ENCODE peak calls at places on chromosome 1, in eight cellular contexts. Z is cardiac muscle cell; Q is NCI-H526; D is stimulated activated CD8-positive, alpha-beta memory T cell treated with anti-CD3 and anti-CD28 coated beads, Interleukin-4, amount 100 ng/mL, for 24 hours; N is naive thymus-derived CD8-positive, alpha-beta T cell; P is A172; U is amniotic stem cell; I is HFFc6. S is an unnamed sample.

GRCh38 chr1:65146908-65147423 is 1.0 kb upstream of the AK4 start:
- DNase-seq in Z (no peak), Q (no peak), D (no peak), N (no peak), P (no peak), U (no peak), I (no peak), S (no peak)

GRCh38 chr1:184039126-184039525 is 1.6 kb upstream of the COLGALT2 start:
- DNase-seq in Z (no peak), Q (no peak), D (no peak), N (no peak), P (no peak), U (no peak), I (no peak), S (no peak)

GRCh38 chr1:35539824-35540261 is 17.4 kb downstream of the KIAA0319L start:
- DNase-seq in Z (peak), Q (no peak), D (no peak), N (no peak), P (no peak), U (no peak), I (peak), S (no peak)

GRCh38 chr1:29433830-29434229 is 197.5 kb downstream of the PTPRU start:
- DNase-seq in Z (no peak), Q (no peak), D (no peak), N (no peak), P (no peak), U (no peak), I (no peak), S (no peak)

GRCh38 chr1:223331301-223331700 is 32.7 kb downstream of the SUSD4 start:
- DNase-seq in Z (no peak), Q (no peak), D (no peak), N (no peak), P (no peak), U (no peak), I (no peak), S (no peak)

GRCh38 chr1:235722858-235723257 is 73.3 kb upstream of the GNG4 start:
- DNase-seq in Z (no peak), Q (no peak), D (no peak), N (no peak), P (no peak), U (no peak), I (no peak), S (no peak)

GRCh38 chr1:234866007-234866866 is 256.3 kb upstream of the IRF2BP2 start:
- DNase-seq in Z (peak), Q (no peak), D (no peak), N (no peak), P (peak), U (no peak), I (peak), S (no peak)

GRCh38 chr1:192983349-192983980 is 75.7 kb downstream of the UCHL5 start:
- DNase-seq in Z (no peak), Q (no peak), D (no peak), N (no peak), P (no peak), U (no peak), I (no peak), S (peak)

GRCh38 chr1:82542141-82542540 is 741.4 kb downstream of the ADGRL2 start:
- DNase-seq in Z (no peak), Q (no peak), D (no peak), N (no peak), P (no peak), U (no peak), I (no peak), S (no peak)

GRCh38 chr1:165717918-165718515 is 19.7 kb upstream of the ALDH9A1 start:
- DNase-seq in Z (peak), Q (peak), D (no peak), N (no peak), P (peak), U (peak), I (peak), S (no peak)

GRCh38 chr1:185441608-185442007 is 124.6 kb upstream of the IVNS1ABP start:
- DNase-seq in Z (peak), Q (no peak), D (no peak), N (no peak), P (peak), U (peak), I (peak), S (no peak)

GRCh38 chr1:170893655-170894297 is 41.6 kb upstream of the MROH9 start:
- DNase-seq in Z (no peak), Q (no peak), D (no peak), N (no peak), P (no peak), U (no peak), I (peak), S (no peak)

GRCh38 chr1:216462061-216462775 is 39.0 kb upstream of the USH2A start:
- DNase-seq in Z (peak), Q (no peak), D (no peak), N (no peak), P (peak), U (peak), I (peak), S (no peak)

GRCh38 chr1:244231572-244232315 is 180.7 kb downstream of the ZBTB18 start:
- DNase-seq in Z (peak), Q (peak), D (no peak), N (no peak), P (no peak), U (no peak), I (peak), S (no peak)

GRCh38 chr1:243713470-243714186 is 136.4 kb downstream of the AKT3 start:
- DNase-seq in Z (peak), Q (peak), D (no peak), N (no peak), P (peak), U (no peak), I (no peak), S (no peak)

GRCh38 chr1:179831225-179831624 is 46.4 kb downstream of the TOR1AIP2 start:
- DNase-seq in Z (no peak), Q (no peak), D (no peak), N (no peak), P (peak), U (no peak), I (no peak), S (no peak)

GRCh38 chr1:83606416-83606955 is 392.4 kb downstream of the TTLL7 start:
- DNase-seq in Z (no peak), Q (peak), D (no peak), N (no peak), P (no peak), U (no peak), I (no peak), S (no peak)

GRCh38 chr1:26363549-26364448 is 8.8 kb downstream of the ZNF683 start:
- DNase-seq in Z (peak), Q (peak), D (peak), N (peak), P (peak), U (no peak), I (peak), S (peak)

GRCh38 chr1:42335809-42336518 is 929 bp upstream of the FOXJ3 start:
- DNase-seq in Z (peak), Q (peak), D (no peak), N (no peak), P (no peak), U (no peak), I (peak), S (no peak)

GRCh38 chr1:167059045-167059728 is 31.0 kb downstream of the GPA33 start:
- DNase-seq in Z (peak), Q (peak), D (peak), N (peak), P (peak), U (peak), I (peak), S (peak)

GRCh38 chr1:101632548-101633256 is 364.0 kb downstream of the OLFM3 start:
- DNase-seq in Z (no peak), Q (no peak), D (no peak), N (no peak), P (no peak), U (no peak), I (no peak), S (no peak)

GRCh38 chr1:172556461-172556860 is 23.5 kb downstream of the SUCO start:
- DNase-seq in Z (peak), Q (no peak), D (no peak), N (no peak), P (no peak), U (no peak), I (no peak), S (no peak)

GRCh38 chr1:90924982-90925381 is 96.9 kb downstream of the ZNF644 start:
- DNase-seq in Z (peak), Q (no peak), D (no peak), N (no peak), P (no peak), U (no peak), I (no peak), S (no peak)

GRCh38 chr1:232221790-232222499 is 408.0 kb downstream of the SIPA1L2 start:
- DNase-seq in Z (peak), Q (no peak), D (no peak), N (no peak), P (peak), U (no peak), I (no peak), S (no peak)

GRCh38 chr1:52399629-52400028 is 4.6 kb downstream of the ORC1 start:
- DNase-seq in Z (no peak), Q (no peak), D (no peak), N (no peak), P (no peak), U (no peak), I (no peak), S (no peak)

GRCh38 chr1:234899041-234899787 is 229.4 kb downstream of the TOMM20 start:
- DNase-seq in Z (peak), Q (peak), D (no peak), N (no peak), P (peak), U (no peak), I (peak), S (no peak)

GRCh38 chr1:30727796-30728195 is 4.4 kb upstream of the MATN1 start:
- DNase-seq in Z (peak), Q (no peak), D (no peak), N (no peak), P (peak), U (no peak), I (peak), S (no peak)

GRCh38 chr1:201490708-201491131 is 16.2 kb downstream of the CSRP1 start:
- DNase-seq in Z (peak), Q (no peak), D (no peak), N (no peak), P (no peak), U (no peak), I (no peak), S (no peak)

GRCh38 chr1:24416666-24417391 is 1.2 kb downstream of the NIPAL3 start:
- DNase-seq in Z (peak), Q (peak), D (no peak), N (peak), P (peak), U (peak), I (peak), S (no peak)

GRCh38 chr1:6246497-6247295 is 2.7 kb downstream of the HES3 start:
- DNase-seq in Z (peak), Q (peak), D (peak), N (peak), P (peak), U (peak), I (peak), S (peak)

GRCh38 chr1:108715932-108716331 is 3.2 kb downstream of the FNDC7 start:
- DNase-seq in Z (peak), Q (no peak), D (no peak), N (no peak), P (no peak), U (no peak), I (no peak), S (no peak)